ENCODE peak calls at places on chromosomes 6 and 20, in ten cellular contexts. H is heart right ventricle, V is left ventricle myocardium inferior, W is breast epithelium, P is esophagus muscularis mucosa, G is Peyer's patch, A is stomach, M is neural progenitor cell, Q is adipocyte, K is hepatocyte. L is an unnamed sample.

GRCh38 chr20:1185781-1186334 is 1.1 kb upstream of the TMEM74B start:
- DNase-seq in H (peak; percentile 59), V (peak; percentile 37), W (no peak), P (no peak), G (peak; percentile 81), A (peak; percentile 49), M (peak; percentile 83), Q (peak; percentile 56), K (peak; percentile 80), L (peak; percentile 16)

GRCh38 chr6:79984261-79984660 is 20.2 kb upstream of the TTK start:
- DNase-seq in H (no peak), V (no peak), W (no peak), P (no peak), G (no peak), A (no peak), M (peak; percentile 10), Q (no peak), K (peak; percentile 17), L (no peak)

GRCh38 chr6:167918507-167919278 is 78.8 kb upstream of the KIF25 start:
- DNase-seq in H (no peak), V (no peak), W (no peak), P (peak; percentile 64), G (no peak), A (no peak), M (no peak), Q (no peak), K (no peak), L (no peak)

GRCh38 chr6:155372256-155372655 is 58.0 kb upstream of the TFB1M start:
- DNase-seq in H (no peak), V (no peak), W (no peak), P (no peak), G (no peak), A (no peak), M (no peak), Q (no peak), K (no peak), L (no peak)

GRCh38 chr6:64034840-64035656 is 399.4 kb downstream of the PHF3 start:
- DNase-seq in H (no peak), V (no peak), W (no peak), P (no peak), G (no peak), A (no peak), M (no peak), Q (peak; percentile 36), K (peak; percentile 46), L (no peak)

GRCh38 chr6:20534906-20535305 is 649 bp downstream of the CDKAL1 start:
- DNase-seq in H (no peak), V (no peak), W (no peak), P (no peak), G (no peak), A (no peak), M (no peak), Q (peak; percentile 20), K (no peak), L (peak; percentile 24)

GRCh38 chr20:34066476-34067090 is 45.5 kb downstream of the EIF2S2 start:
- DNase-seq in H (no peak), V (no peak), W (no peak), P (no peak), G (peak; percentile 4), A (no peak), M (no peak), Q (peak; percentile 82), K (peak; percentile 33), L (no peak)

GRCh38 chr6:106586815-106587214 is 42.5 kb downstream of the RTN4IP1 start:
- DNase-seq in H (no peak), V (no peak), W (no peak), P (peak; percentile 50), G (no peak), A (no peak), M (no peak), Q (no peak), K (no peak), L (no peak)

GRCh38 chr6:143634486-143634885 is 43.3 kb upstream of the PHACTR2 start:
- DNase-seq in H (no peak), V (no peak), W (no peak), P (no peak), G (no peak), A (no peak), M (no peak), Q (peak; percentile 13), K (no peak), L (no peak)

GRCh38 chr20:50663095-50663821 is 28.1 kb downstream of the RIPOR3 start:
- DNase-seq in H (no peak), V (peak; percentile 37), W (peak; percentile 75), P (no peak), G (peak; percentile 72), A (peak; percentile 70), M (no peak), Q (no peak), K (peak; percentile 84), L (no peak)

GRCh38 chr6:126083875-126084274 is 97.5 kb downstream of the TRMT11 start:
- DNase-seq in H (no peak), V (no peak), W (no peak), P (no peak), G (no peak), A (no peak), M (no peak), Q (no peak), K (no peak), L (no peak)

DNA sequence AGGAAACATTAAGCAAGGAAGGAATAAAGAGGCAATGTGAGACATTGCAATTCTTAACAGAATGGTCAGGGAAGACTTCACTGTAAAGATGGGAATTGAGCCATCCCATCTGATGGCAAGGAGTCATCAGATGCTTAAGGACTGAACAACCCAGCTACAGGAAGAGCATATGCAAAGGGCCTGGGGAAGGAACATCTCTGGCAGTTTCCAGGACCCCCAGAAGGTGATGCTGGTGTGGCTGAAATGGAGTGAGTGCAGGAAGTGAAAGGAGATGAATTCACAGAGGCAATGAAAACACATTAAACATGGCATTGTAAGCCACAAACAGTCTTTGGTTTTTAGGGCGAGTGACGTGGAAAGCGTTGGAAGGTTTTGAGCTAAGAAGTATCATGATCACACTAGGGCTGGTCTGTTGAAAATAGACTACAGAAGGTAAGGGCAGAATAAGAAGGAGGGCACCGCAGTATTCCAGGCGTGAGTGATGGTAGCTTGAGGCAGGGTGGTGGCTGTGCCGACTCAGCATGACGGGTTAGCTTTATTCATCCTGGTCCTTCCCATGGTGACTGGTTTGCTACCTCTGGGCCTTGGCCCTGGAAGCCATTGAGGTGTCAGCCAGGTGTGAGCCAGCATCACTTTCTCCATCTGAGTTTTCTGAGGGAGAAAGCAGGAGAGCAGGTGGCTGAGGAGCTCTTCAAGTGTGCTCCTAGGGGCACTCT is 6.8 kb downstream of the BTN2A1 start:
- DNase-seq in H (no peak), V (no peak), W (no peak), P (no peak), G (no peak), A (no peak), M (no peak), Q (no peak), K (no peak), L (no peak)
- H3K36me3 ChIP-seq in H (peaks cover 20% of the 10 kb centered on the region), V (peaks cover 99% of the 10 kb centered on the region), W (peaks cover 4% of the 10 kb centered on the region), P (peaks cover 87% of the 10 kb centered on the region), G (no peaks in the 10 kb centered on the region), A (peaks cover 92% of the 10 kb centered on the region), M (no peaks in the 10 kb centered on the region), Q (peaks cover 81% of the 10 kb centered on the region), K (no peaks in the 10 kb centered on the region), L (peaks cover 100% of the 10 kb centered on the region)

GRCh38 chr20:38550274-38550673 is 30.7 kb upstream of the ADIG start:
- DNase-seq in H (no peak), V (no peak), W (no peak), P (no peak), G (no peak), A (no peak), M (peak; percentile 4), Q (no peak), K (no peak), L (no peak)

GRCh38 chr20:38548356-38549083 is 32.5 kb upstream of the ADIG start:
- DNase-seq in H (no peak), V (no peak), W (no peak), P (no peak), G (no peak), A (no peak), M (no peak), Q (no peak), K (no peak), L (no peak)

GRCh38 chr20:38547288-38547825 is 33.6 kb upstream of the ADIG start:
- DNase-seq in H (no peak), V (no peak), W (no peak), P (no peak), G (no peak), A (no peak), M (no peak), Q (no peak), K (no peak), L (no peak)

GRCh38 chr20:38554986-38555385 is 26.0 kb upstream of the ADIG start:
- DNase-seq in H (no peak), V (no peak), W (no peak), P (no peak), G (no peak), A (no peak), M (no peak), Q (no peak), K (peak; percentile 23), L (no peak)

DNA sequence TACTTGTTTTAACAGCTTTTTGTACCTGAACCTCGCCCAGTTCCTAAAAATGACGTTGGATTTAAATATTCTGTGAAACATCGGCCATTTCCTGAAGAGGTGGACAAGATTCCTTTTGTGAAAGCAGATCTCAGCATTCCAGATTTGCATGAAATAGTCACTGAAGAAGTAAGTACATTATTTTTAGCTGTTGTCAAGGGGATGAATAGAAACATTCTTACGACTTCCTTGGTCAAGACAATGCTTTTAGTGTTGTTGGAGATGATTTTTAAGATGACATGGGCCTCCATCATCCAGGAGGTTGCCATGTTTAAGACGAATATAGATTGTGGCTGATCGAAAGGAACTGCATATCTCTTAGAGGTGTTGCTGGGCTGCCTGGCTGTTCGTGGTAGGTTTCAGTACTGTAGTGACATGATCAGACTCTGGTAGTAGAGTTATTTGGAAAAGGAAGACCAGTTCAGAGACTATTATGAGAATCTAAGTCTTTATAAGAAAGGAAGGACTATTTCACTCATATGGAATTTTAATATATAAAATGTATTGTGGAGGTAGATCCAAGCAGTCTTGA is 29.9 kb upstream of the ADIG start:
- DNase-seq in H (no peak), V (no peak), W (no peak), P (no peak), G (no peak), A (no peak), M (no peak), Q (no peak), K (no peak), L (no peak)
- H3K36me3 ChIP-seq in H (peaks cover 8% of the 10 kb centered on the region), V (peaks cover 97% of the 10 kb centered on the region), W (no peaks in the 10 kb centered on the region), P (peaks cover 80% of the 10 kb centered on the region), G (no peaks in the 10 kb centered on the region), A (peaks cover 100% of the 10 kb centered on the region), M (peaks cover 19% of the 10 kb centered on the region), Q (peaks cover 80% of the 10 kb centered on the region), K (no peaks in the 10 kb centered on the region), L (peaks cover 80% of the 10 kb centered on the region)

GRCh38 chr20:31848088-31848999 is 2.9 kb upstream of the FOXS1 start:
- DNase-seq in H (no peak), V (no peak), W (no peak), P (no peak), G (no peak), A (no peak), M (no peak), Q (no peak), K (no peak), L (no peak)
- H3K36me3 ChIP-seq in H (no peaks in the 10 kb centered on the region), V (no peaks in the 10 kb centered on the region), W (no peaks in the 10 kb centered on the region), P (no peaks in the 10 kb centered on the region), G (no peaks in the 10 kb centered on the region), A (no peaks in the 10 kb centered on the region), M (no peaks in the 10 kb centered on the region), Q (no peaks in the 10 kb centered on the region), K (no peaks in the 10 kb centered on the region), L (no peaks in the 10 kb centered on the region)

DNA sequence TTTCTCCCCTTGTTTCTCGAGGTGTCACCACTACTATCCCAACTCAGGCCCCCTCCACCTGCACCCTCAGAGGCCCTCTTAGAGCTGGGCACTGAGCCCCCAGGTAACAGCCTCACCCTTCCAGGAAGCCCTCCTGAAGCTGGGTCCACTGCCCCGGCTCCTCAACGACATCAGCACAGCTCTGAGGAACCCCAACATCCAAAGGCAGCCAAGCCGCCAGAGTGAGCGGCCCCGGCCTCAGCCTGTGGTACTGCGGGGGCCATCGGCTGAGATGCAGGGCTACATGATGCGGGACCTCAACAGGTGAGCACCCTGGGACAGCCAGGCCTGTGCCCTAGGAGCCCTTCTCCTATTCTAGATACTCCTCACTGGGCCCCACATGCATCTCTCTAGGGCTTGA is 12.9 kb upstream of the ZBTB9 start:
- DNase-seq in H (no peak), V (no peak), W (no peak), P (no peak), G (no peak), A (no peak), M (no peak), Q (no peak), K (no peak), L (no peak)
- H3K36me3 ChIP-seq in H (peaks cover 3% of the 10 kb centered on the region), V (peaks cover 45% of the 10 kb centered on the region), W (no peaks in the 10 kb centered on the region), P (peaks cover 80% of the 10 kb centered on the region), G (no peaks in the 10 kb centered on the region), A (peaks cover 79% of the 10 kb centered on the region), M (peaks cover 12% of the 10 kb centered on the region), Q (peaks cover 54% of the 10 kb centered on the region), K (no peaks in the 10 kb centered on the region), L (peaks cover 27% of the 10 kb centered on the region)